ENCODE peak calls at places on chromosomes 1 and 21, in six cellular contexts. D is K562, J is stomach, O is transverse colon, T is tibial nerve, S is body of pancreas. U is an unnamed sample.

GRCh38 chr1:51280321-51281096 is 44.4 kb downstream of the RNF11 start:
- DNase-seq in D (no peak), J (no peak), O (no peak), T (no peak), S (no peak), U (no peak)

GRCh38 chr1:23577056-23577985 is 18.0 kb upstream of the ID3 start:
- DNase-seq in D (peak), J (no peak), O (no peak), T (no peak), S (no peak), U (peak)

GRCh38 chr1:37945743-37946702 is 830 bp downstream of the INPP5B start:
- DNase-seq in D (peak), J (peak), O (peak), T (peak), S (peak), U (peak)

GRCh38 chr1:23791434-23792047 is 596 bp downstream of the LYPLA2 start:
- DNase-seq in D (peak), J (peak), O (peak), T (no peak), S (no peak), U (peak)

GRCh38 chr1:206722751-206723499 is 38.2 kb downstream of the MAPKAPK2 start:
- DNase-seq in D (no peak), J (no peak), O (peak), T (no peak), S (no peak), U (no peak)

GRCh38 chr1:203629509-203630082 is 3.0 kb downstream of the ATP2B4 start:
- DNase-seq in D (peak), J (peak), O (peak), T (peak), S (peak), U (peak)

GRCh38 chr1:201349091-201349490 is 28.4 kb downstream of the TNNT2 start:
- DNase-seq in D (no peak), J (no peak), O (no peak), T (no peak), S (no peak), U (no peak)

GRCh38 chr1:76176020-76176419 is 101.5 kb downstream of the ST6GALNAC3 start:
- DNase-seq in D (no peak), J (no peak), O (no peak), T (no peak), S (no peak), U (no peak)

GRCh38 chr1:202571719-202572339 is 138.4 kb downstream of the SYT2 start:
- DNase-seq in D (peak), J (no peak), O (no peak), T (no peak), S (peak), U (no peak)

GRCh38 chr1:211551628-211552465 is 27.1 kb downstream of the SLC30A1 start:
- DNase-seq in D (no peak), J (peak), O (no peak), T (no peak), S (no peak), U (no peak)

GRCh38 chr21:28762357-28762735 is 230.3 kb downstream of the LTN1 start:
- DNase-seq in D (no peak), J (no peak), O (no peak), T (no peak), S (no peak), U (no peak)

GRCh38 chr1:2966940-2967725 is 54.1 kb upstream of the ACTRT2 start:
- DNase-seq in D (no peak), J (no peak), O (no peak), T (no peak), S (peak), U (no peak)

GRCh38 chr1:15410223-15410883 is 665 bp downstream of the EFHD2 start:
- DNase-seq in D (peak), J (no peak), O (no peak), T (no peak), S (no peak), U (no peak)

GRCh38 chr1:158019177-158019868 is 25.9 kb downstream of the KIRREL1 start:
- DNase-seq in D (no peak), J (no peak), O (peak), T (peak), S (peak), U (peak)

GRCh38 chr1:244160455-244161020 is 109.5 kb downstream of the ZBTB18 start:
- DNase-seq in D (no peak), J (no peak), O (no peak), T (no peak), S (no peak), U (no peak)

GRCh38 chr1:78797108-78797781 is 147.6 kb downstream of the IFI44 start:
- DNase-seq in D (no peak), J (no peak), O (no peak), T (no peak), S (no peak), U (no peak)

GRCh38 chr1:192749349-192749748 is 59.5 kb upstream of the RGS2 start:
- DNase-seq in D (no peak), J (no peak), O (no peak), T (no peak), S (no peak), U (no peak)

GRCh38 chr1:177256153-177256814 is 85.5 kb downstream of the BRINP2 start:
- DNase-seq in D (peak), J (peak), O (peak), T (no peak), S (peak), U (peak)

GRCh38 chr21:43986544-43987451 is 25.3 kb upstream of the TRAPPC10 start:
- DNase-seq in D (no peak), J (no peak), O (no peak), T (no peak), S (no peak), U (no peak)

GRCh38 chr21:29704719-29705118 is 235.1 kb downstream of the GRIK1 start:
- DNase-seq in D (no peak), J (no peak), O (no peak), T (no peak), S (no peak), U (no peak)

GRCh38 chr21:42097860-42098259 is 26.7 kb downstream of the UMODL1 start:
- DNase-seq in D (no peak), J (peak), O (peak), T (no peak), S (peak), U (peak)

GRCh38 chr1:11943619-11944018 is 9.1 kb downstream of the PLOD1 start:
- DNase-seq in D (no peak), J (no peak), O (no peak), T (no peak), S (no peak), U (no peak)

GRCh38 chr1:207866471-207867135 is 44.3 kb downstream of the CD34 start:
- DNase-seq in D (no peak), J (no peak), O (peak), T (peak), S (peak), U (peak)

GRCh38 chr1:23798662-23799142 is 1.9 kb downstream of the GALE start:
- DNase-seq in D (peak), J (peak), O (peak), T (no peak), S (peak), U (no peak)

GRCh38 chr1:244010191-244010590 is 40.9 kb upstream of the ZBTB18 start:
- DNase-seq in D (no peak), J (no peak), O (no peak), T (no peak), S (no peak), U (no peak)

GRCh38 chr1:76802094-76802493 is 65.2 kb upstream of the ST6GALNAC5 start:
- DNase-seq in D (no peak), J (no peak), O (no peak), T (no peak), S (no peak), U (no peak)

GRCh38 chr1:61287014-61287413 is 204.7 kb downstream of the NFIA start:
- DNase-seq in D (no peak), J (no peak), O (no peak), T (no peak), S (no peak), U (no peak)

GRCh38 chr1:44154049-44154448 is 12.6 kb upstream of the KLF18 start:
- DNase-seq in D (no peak), J (no peak), O (no peak), T (no peak), S (no peak), U (no peak)

GRCh38 chr21:35041122-35041521 is 8.0 kb downstream of the RUNX1 start:
- DNase-seq in D (no peak), J (no peak), O (no peak), T (no peak), S (no peak), U (no peak)

GRCh38 chr1:169694304-169694703 is 17.1 kb downstream of the SELL start:
- DNase-seq in D (no peak), J (no peak), O (no peak), T (no peak), S (no peak), U (no peak)

GRCh38 chr1:1324524-1325287 is at the start of the genes CPTP and INTS11:
- DNase-seq in D (peak), J (peak), O (peak), T (peak), S (peak), U (peak)

GRCh38 chr1:230794871-230795645 is 47.9 kb downstream of the CAPN9 start:
- DNase-seq in D (no peak), J (no peak), O (no peak), T (no peak), S (no peak), U (no peak)

GRCh38 chr21:42649122-42650032 is 4.0 kb upstream of the PDE9A start:
- DNase-seq in D (no peak), J (no peak), O (no peak), T (no peak), S (no peak), U (no peak)

DNA sequence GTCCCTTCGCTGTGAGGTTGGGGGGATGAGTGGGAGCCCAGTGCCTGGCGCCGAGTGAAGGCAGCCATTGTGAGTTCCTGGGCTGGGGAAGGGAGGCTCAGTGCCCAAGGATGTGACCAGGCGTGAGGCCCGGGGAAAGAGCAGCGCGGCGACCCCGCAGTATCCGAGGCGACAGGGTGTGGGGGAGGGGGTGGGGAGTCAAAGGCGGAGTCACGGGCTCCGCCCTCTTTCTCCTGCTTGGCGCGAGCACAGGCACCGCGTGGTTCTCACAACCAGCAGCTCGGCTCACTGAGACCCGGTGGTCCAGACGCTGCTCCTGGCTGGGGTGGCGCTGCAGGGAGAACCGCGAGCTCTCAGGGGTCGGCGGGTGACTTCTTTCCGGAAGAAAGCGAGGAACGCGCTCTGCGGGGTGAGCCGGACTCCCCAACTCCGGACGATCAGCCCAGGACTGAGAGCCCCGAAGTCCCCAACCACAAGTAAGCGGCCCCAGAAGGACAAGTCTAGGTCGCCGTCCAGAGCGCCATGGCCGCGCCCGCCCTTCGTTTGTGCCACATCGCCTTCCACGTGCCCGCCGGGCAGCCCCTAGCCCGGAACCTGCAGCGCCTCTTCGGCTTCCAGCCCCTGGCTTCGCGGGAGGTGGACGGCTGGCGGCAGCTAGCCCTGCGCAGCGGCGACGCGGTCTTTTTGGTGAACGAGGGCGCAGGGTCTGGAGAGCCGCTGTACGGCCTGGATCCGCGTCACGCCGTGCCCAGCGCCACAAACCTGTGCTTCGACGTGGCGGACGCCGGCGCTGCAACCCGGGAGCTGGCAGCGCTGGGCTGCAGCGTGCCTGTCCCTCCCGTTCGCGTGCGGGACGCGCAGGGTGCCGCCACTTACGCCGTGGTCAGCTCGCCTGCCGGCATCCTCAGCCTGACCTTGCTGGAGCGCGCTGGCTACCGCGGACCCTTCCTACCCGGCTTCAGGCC is at the start of gene HPDL:
- DNase-seq in D (peak), J (peak), O (peak), T (no peak), S (peak), U (peak)
- TF ChIP-seq POLR2A in D (no peak), J (no peak), O (peak), T (no peak), S (no peak), U (no peak)

GRCh38 chr1:198167436-198167934 is 10.7 kb downstream of the NEK7 start:
- DNase-seq in D (peak), J (no peak), O (no peak), T (no peak), S (no peak), U (no peak)

GRCh38 chr1:198168180-198168579 is 11.4 kb downstream of the NEK7 start:
- DNase-seq in D (no peak), J (no peak), O (no peak), T (no peak), S (no peak), U (no peak)

GRCh38 chr1:198166900-198167299 is 10.1 kb downstream of the NEK7 start:
- DNase-seq in D (no peak), J (no peak), O (no peak), T (no peak), S (no peak), U (no peak)

GRCh38 chr1:198169704-198170103 is 12.9 kb downstream of the NEK7 start:
- DNase-seq in D (no peak), J (no peak), O (no peak), T (no peak), S (no peak), U (no peak)

GRCh38 chr1:198165927-198166647 is 9.3 kb downstream of the NEK7 start:
- DNase-seq in D (no peak), J (no peak), O (no peak), T (no peak), S (no peak), U (no peak)
- H3K27ac ChIP-seq in D (no peak), J (no peak), O (no peak), T (no peak), S (no peak), U (peak)

DNA sequence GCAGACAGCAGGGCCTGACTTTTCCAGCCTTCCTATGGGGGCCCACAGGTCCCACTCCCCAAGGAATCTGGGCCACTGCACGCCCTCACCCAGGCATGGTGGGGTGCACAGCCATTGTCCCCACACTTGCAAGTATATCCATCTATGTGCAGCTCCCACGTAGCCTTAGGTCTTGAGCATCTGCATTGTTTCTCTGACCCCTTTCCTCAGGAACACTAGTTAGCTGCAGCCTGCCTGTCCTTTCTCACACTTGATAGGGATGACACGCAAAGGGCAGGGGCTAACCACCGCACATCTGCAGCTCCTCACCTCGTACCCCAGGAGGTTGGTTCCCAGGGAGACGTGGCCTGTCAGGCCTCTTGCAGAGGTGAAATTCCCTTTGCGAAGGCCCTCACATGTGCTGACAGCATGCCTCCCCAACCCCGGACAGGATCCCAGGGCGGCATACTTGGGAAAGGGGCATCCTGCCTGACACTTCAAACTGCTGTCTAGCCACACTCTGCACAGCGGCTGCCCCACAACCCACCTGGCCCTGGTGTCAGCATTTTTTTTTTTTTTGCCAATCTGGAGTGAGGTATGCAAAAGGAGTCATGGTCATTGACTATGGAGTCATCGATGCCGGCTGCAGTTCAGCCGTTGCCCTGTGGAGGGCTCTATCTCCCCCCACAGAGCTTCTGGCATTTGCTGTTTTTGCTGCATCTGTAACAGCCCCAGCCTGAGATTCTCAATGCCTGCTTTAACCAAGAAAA is 5.0 kb downstream of the JMJD4 start:
- DNase-seq in D (peak), J (no peak), O (peak), T (no peak), S (peak), U (no peak)
- TF ChIP-seq POLR2A in D (peak), J (no peak), O (no peak), T (no peak), S (no peak), U (no peak)

DNA sequence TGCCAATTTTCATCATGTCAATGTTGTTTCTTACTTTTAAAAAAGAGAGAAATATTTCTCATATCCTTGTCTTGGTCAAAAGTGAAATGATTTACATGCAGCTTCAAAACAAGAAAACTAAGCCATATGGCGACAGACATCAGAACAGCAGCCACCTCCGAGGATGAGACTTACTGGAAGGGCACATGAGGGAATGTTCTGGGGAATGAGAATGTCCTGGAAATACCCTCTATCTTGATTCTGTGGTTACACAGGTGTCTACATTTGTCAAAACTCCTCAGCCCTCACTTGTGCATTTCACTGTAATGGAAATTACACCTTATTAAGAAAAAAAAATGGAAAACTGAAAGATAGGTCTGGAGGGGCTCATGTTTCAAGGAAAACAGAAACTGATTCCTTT is 14.2 kb upstream of the ECE1 start:
- DNase-seq in D (no peak), J (no peak), O (no peak), T (no peak), S (no peak), U (no peak)
- H3K27ac ChIP-seq in D (no peak), J (peak), O (peak), T (peak), S (no peak), U (no peak)

GRCh38 chr1:45622267-45622890 is 1.5 kb downstream of the CCDC17 start:
- DNase-seq in D (peak), J (no peak), O (no peak), T (no peak), S (no peak), U (no peak)

GRCh38 chr1:45621501-45621836 is 2.4 kb downstream of the CCDC17 start:
- DNase-seq in D (no peak), J (no peak), O (no peak), T (no peak), S (no peak), U (peak)

GRCh38 chr1:45623972-45624371 is at the start of gene CCDC17:
- DNase-seq in D (no peak), J (no peak), O (no peak), T (no peak), S (no peak), U (no peak)

GRCh38 chr1:45621895-45622266 is 2.0 kb downstream of the CCDC17 start:
- DNase-seq in D (no peak), J (no peak), O (no peak), T (no peak), S (no peak), U (no peak)

DNA sequence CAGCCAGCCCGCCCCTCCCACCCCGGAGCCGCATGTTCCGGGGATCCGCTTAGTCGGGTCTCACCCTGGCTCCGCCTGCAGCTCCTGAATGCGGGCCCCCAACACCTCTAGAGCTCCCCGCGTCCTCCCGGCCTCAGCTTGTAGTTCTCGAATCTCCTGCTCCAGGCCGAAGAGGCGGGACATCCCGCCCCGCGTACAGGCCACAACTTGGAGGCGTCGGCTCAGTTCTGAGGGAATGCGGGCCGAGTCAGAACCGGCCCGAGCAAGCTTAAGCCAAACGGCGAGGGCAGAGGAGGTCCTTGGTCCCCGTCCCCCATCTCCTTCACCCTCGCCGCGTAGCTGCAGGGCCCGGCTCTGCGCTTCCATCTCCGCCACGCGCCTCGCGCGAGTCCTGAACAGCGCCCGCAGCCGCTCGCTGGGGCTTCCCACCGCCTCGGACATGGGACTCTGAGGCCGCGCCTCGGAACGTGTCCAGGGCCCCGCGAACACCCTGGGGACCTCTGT is 911 bp downstream of the CCDC17 start:
- DNase-seq in D (no peak), J (no peak), O (no peak), T (no peak), S (no peak), U (peak)
- TF ChIP-seq POLR2A in D (no peak), J (no peak), O (no peak), T (no peak), S (no peak), U (no peak)

DNA sequence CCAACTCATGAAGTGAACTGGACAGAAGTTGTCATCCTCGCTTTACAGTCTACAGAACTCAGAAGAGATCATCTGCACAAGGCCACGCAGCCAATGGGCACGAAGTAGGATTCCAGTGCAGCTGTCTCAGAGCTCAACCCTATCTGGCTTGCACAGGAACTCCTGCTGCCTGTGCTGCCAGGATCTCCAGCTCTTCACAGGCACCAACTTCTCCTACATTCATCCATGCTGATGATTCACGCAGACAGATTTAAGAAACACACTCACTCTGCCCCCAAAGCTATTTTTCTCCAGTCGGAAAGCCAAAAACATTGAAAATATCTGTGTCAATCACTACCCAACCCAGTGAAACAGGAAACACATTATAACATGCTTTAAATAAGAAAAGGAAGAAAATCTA is 157.0 kb downstream of the RERE start:
- DNase-seq in D (peak), J (no peak), O (no peak), T (peak), S (no peak), U (peak)
- H3K27ac ChIP-seq in D (no peak), J (peak), O (peak), T (peak), S (no peak), U (peak)